ENCODE peak calls at places on chromosome 2, in five cellular contexts. S is CD8-positive, alpha-beta T cell; T is CD8-positive, alpha-beta memory T cell; H is cardiac muscle cell; V is IMR-90. P is an unnamed sample.
A peak's percentile ranks its signal among the peaks of the same experiment; 100 is the strongest.

GRCh38 chr2:10437806-10438205 is 10.3 kb downstream of the ODC1 start:
- DNase-seq in S (no peak), H (no peak), V (no peak), T (no peak), P (no peak)

GRCh38 chr2:8018956-8019355 is 662.9 kb upstream of the ID2 start:
- DNase-seq in V (peak; percentile 9), H (no peak), T (no peak), S (no peak), P (no peak)

GRCh38 chr2:222561817-222562424 is 94.0 kb downstream of the FARSB start:
- DNase-seq in V (peak; percentile 22), T (no peak), H (peak; percentile 82), S (no peak), P (peak; percentile 14)

GRCh38 chr2:66901344-66901743 is 466.4 kb downstream of the MEIS1 start:
- DNase-seq in T (no peak), V (no peak), H (no peak), S (no peak), P (no peak)

GRCh38 chr2:100675373-100675772 is 112.6 kb downstream of the PDCL3 start:
- DNase-seq in H (no peak), V (no peak), T (no peak), S (no peak), P (no peak)

GRCh38 chr2:28828382-28828781 is 17.7 kb downstream of the SPDYA start:
- DNase-seq in V (peak; percentile 49), T (no peak), H (peak; percentile 38), S (no peak), P (no peak)

GRCh38 chr2:121284424-121285076 is 452 bp downstream of the TFCP2L1 start:
- DNase-seq in S (no peak), V (no peak), T (no peak), H (no peak), P (no peak)

GRCh38 chr2:126809357-126809756 is 89.3 kb upstream of the TEX51 start:
- DNase-seq in T (no peak), S (no peak), V (no peak), H (no peak), P (no peak)

GRCh38 chr2:182416191-182416590 is 10.6 kb downstream of the PDE1A start:
- DNase-seq in S (no peak), T (no peak), V (no peak), H (no peak), P (no peak)

GRCh38 chr2:134739879-134740301 is 21.1 kb upstream of the TMEM163 start:
- DNase-seq in V (peak; percentile 4), S (no peak), H (no peak), T (no peak), P (no peak)

GRCh38 chr2:134745546-134745945 is 26.7 kb upstream of the TMEM163 start:
- DNase-seq in T (no peak), S (no peak), V (no peak), H (no peak), P (no peak)

GRCh38 chr2:134739261-134739878 is 20.6 kb upstream of the TMEM163 start:
- DNase-seq in T (no peak), H (no peak), V (no peak), S (no peak), P (no peak)

DNA sequence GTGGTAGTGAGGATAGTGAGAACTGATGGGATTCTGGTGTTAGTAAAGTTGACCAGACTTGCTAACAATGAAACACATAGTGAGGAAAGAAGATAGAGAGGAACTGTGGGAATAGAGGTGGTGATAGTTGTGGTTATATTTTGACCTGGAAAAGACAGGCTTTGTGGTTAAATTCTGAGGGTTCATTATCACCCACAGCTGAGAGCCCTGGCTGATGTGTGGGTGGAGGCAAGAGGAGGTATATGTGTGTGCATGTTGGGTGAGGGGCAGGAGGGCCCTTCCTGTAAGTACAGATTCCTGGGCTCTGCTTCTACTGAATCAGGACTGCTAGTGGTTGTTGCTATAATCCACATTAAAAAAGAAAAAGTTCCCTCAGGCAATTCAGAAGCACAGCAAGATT is 26.2 kb upstream of the TMEM163 start:
- DNase-seq in V (no peak), T (no peak), H (peak; percentile 44), S (no peak), P (no peak)
- H3K4me3 ChIP-seq in V (no peak overlapping the region), T (no peak overlapping the region), H (no peak overlapping the region), S (no peak overlapping the region), P (no peak overlapping the region)

DNA sequence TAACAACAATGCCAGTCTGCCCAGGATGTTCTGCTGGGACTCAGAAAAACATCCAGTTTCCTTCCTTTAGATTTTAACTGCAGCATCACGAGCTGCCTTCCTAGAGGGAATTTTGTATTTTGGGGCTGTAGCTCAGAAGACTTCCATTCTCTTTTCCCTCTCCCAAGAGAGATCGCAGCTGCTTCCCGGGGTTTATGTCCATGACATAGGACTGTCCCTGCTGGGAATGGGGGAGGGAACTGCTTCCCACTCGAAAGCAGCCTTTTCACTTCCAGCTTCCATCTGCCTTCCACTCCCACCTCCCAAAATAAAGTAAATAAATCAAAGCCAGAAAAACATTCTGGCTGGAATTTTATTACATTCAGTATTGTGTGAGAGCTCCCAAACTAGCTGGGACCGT is 52.4 kb downstream of the LIMS1 start:
- DNase-seq in H (no peak), V (no peak), T (no peak), S (no peak), P (no peak)
- H3K27ac ChIP-seq in H (peak overlapping the region; percentile 26), V (peak overlapping the region; percentile 63), T (no peak overlapping the region), S (no peak overlapping the region), P (peak overlapping the region; percentile 83)

GRCh38 chr2:18245375-18245774 is 315.1 kb downstream of the RDH14 start:
- DNase-seq in V (no peak), H (no peak), T (no peak), S (no peak), P (no peak)
- H3K36me3 ChIP-seq in V (no peaks in the 10 kb centered on the region), H (no peaks in the 10 kb centered on the region), T (no peaks in the 10 kb centered on the region), S (no peaks in the 10 kb centered on the region), P (no peaks in the 10 kb centered on the region)

DNA sequence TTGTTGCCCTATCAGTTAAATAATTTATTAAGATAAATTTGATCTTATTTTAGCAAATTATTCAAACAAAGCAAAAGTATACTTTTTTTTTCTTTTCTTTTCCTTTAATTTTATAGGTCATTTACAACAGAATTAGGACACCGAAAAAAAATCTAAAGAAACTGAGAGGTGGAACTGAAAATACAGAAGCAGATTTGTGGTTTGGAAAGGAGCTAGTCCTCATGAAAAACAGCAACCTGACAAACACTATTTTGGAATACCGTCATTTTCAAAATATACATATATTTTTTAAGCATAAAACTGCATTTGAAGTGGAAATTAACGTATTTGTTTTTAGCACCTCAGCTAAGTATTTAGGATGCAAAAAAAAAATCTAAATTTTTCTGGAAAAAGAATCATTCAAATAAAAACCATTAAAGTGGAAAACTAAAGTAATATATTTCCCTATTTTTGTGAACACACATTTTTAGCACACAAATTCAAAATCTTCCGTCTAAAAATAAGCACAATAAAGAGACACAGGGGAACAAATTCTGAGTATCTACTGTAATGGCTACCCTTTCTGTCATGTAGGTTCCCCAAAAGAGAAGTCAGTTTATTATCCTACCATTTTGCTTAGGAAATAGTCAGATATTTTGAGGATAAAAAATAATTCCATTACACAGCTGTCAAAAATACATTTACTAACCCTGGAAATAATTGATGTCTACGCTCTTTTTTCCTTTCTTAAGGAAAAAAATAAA is 2.7 kb downstream of the CCDC88A start:
- DNase-seq in S (no peak), T (no peak), H (no peak), V (no peak), P (no peak)
- H3K4me3 ChIP-seq in S (no peak overlapping the region), T (no peak overlapping the region), H (peak overlapping the region; percentile 94), V (no peak overlapping the region), P (peak overlapping the region; percentile 85)

DNA sequence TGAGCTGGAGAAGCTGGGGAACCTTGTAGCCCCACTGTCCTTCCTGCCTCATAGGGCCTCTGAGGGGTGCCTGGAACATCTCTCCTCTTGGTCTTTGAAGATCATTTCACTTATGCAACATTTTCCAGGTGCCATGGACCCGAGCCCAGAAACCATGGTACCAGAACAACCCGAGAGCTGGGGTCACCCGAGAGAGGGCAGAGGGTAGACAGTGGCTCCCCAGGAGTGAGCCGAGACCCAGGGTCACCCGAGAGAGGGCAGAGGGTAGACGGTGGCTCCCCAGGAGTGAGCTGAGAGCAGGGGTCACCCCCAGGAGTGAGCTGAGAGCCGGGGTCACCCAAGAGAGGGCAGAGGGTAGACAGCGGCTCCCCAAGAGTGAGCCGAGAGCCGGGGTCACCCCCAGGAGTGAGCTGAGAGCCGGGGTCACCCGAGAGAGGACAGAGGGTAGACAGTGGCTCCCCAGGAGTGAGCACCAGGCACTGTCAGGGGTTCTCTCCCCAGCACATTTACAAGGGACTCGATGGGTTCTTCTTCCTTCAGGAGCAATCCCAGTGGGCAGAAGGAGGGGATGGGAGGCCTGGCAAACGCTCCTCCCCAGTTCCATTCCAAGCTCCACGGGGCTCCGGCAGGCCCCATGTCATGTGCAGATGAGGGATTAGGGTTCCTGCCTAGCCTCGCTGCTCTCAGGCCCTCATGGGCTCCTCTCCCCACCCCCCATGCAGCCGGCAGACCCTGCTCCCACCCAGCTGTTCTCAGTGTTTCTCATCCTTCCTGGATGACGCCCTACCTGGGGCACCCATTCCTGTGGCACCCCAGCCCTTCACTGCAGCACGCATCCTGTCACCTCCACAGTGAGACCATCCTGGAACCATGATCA is 163.5 kb downstream of the RTP5 start:
- DNase-seq in T (no peak), S (peak; percentile 45), V (no peak), H (no peak), P (no peak)
- H3K27ac ChIP-seq in T (no peak overlapping the region), S (no peak overlapping the region), V (no peak overlapping the region), H (no peak overlapping the region), P (no peak overlapping the region)

GRCh38 chr2:185108588-185108987 is 510.3 kb downstream of the ZNF804A start:
- DNase-seq in T (no peak), S (no peak), H (no peak), V (no peak), P (no peak)
- H3K36me3 ChIP-seq in T (no peaks in the 10 kb centered on the region), S (no peaks in the 10 kb centered on the region), H (no peaks in the 10 kb centered on the region), V (no peaks in the 10 kb centered on the region), P (no peaks in the 10 kb centered on the region)